ENCODE peak calls at places on chromosome 7, in six cellular contexts. E, H, A, S, B and F are unnamed samples. For H3K4me1, the result is how much of the 10 kb centered on the place peaks cover.

GRCh38 chr7:76071316-76072242 is 23.7 kb downstream of the MDH2 start:
- DNase-seq in B (no peak), H (no peak), S (peak), E (no peak), A (no peak), F (no peak)

GRCh38 chr7:28793383-28793782 is 164.7 kb downstream of the TRIL start:
- DNase-seq in B (no peak), H (no peak), A (no peak), S (no peak), E (no peak), F (no peak)

GRCh38 chr7:2495402-2496309 is 19.5 kb upstream of the GRIFIN start:
- DNase-seq in S (no peak), B (no peak), H (no peak), E (no peak), A (peak), F (peak)

GRCh38 chr7:41880107-41880506 is 177.2 kb upstream of the INHBA start:
- DNase-seq in A (no peak), E (no peak), H (peak), B (no peak), S (peak), F (no peak)

GRCh38 chr7:14836571-14837189 is 65.9 kb downstream of the DGKB start:
- DNase-seq in S (peak), H (peak), E (no peak), A (no peak), B (no peak), F (peak)

GRCh38 chr7:50781371-50781770 is 1.3 kb downstream of the GRB10 start:
- DNase-seq in E (no peak), B (no peak), A (peak), H (no peak), S (no peak), F (no peak)

GRCh38 chr7:36600869-36601530 is 123.3 kb downstream of the AOAH start:
- DNase-seq in H (no peak), E (no peak), A (no peak), S (peak), B (no peak), F (no peak)

GRCh38 chr7:137873524-137873923 is 26.8 kb upstream of the DGKI start:
- DNase-seq in B (no peak), S (peak), H (peak), A (no peak), E (no peak), F (no peak)

GRCh38 chr7:157785486-157786186 is 448.8 kb downstream of the DNAJB6 start:
- DNase-seq in B (no peak), E (no peak), S (no peak), A (no peak), H (no peak), F (no peak)

GRCh38 chr7:17929647-17930395 is 10.5 kb downstream of the SNX13 start:
- DNase-seq in H (no peak), E (no peak), A (no peak), S (no peak), B (no peak), F (no peak)

GRCh38 chr7:43693687-43694398 is 35.5 kb downstream of the COA1 start:
- DNase-seq in S (peak), H (no peak), A (no peak), E (no peak), B (no peak), F (no peak)

GRCh38 chr7:46982928-46983327 is 599.0 kb downstream of the TNS3 start:
- DNase-seq in S (no peak), H (no peak), E (no peak), A (no peak), B (no peak), F (no peak)

GRCh38 chr7:4667776-4668509 is 14.2 kb upstream of the FOXK1 start:
- DNase-seq in S (peak), B (no peak), A (no peak), H (peak), E (no peak), F (no peak)

GRCh38 chr7:7148799-7149481 is 33.4 kb upstream of the C1GALT1 start:
- DNase-seq in H (peak), A (no peak), E (no peak), S (peak), B (no peak), F (no peak)

GRCh38 chr7:151206914-151207313 is 3.4 kb downstream of the H2BK1 start:
- DNase-seq in A (no peak), S (no peak), B (no peak), E (no peak), H (no peak), F (no peak)

GRCh38 chr7:35430547-35431153 is 176.8 kb upstream of the TBX20 start:
- DNase-seq in A (peak), B (no peak), E (no peak), H (no peak), S (peak), F (peak)

GRCh38 chr7:155216475-155217272 is 81.0 kb upstream of the INSIG1 start:
- DNase-seq in S (no peak), E (no peak), A (peak), B (no peak), H (no peak), F (no peak)

GRCh38 chr7:132865766-132866531 is 215.9 kb downstream of the CHCHD3 start:
- DNase-seq in A (no peak), B (no peak), E (no peak), H (peak), S (peak), F (no peak)

GRCh38 chr7:134056816-134057215 is 70.3 kb upstream of the LRGUK start:
- DNase-seq in S (no peak), E (no peak), H (no peak), A (no peak), B (no peak), F (no peak)

GRCh38 chr7:35762781-35763180 is 38.1 kb upstream of the SEPTIN7 start:
- DNase-seq in B (no peak), E (no peak), S (peak), H (no peak), A (no peak), F (no peak)

GRCh38 chr7:100546129-100546867 is 7.3 kb downstream of the AGFG2 start:
- DNase-seq in H (no peak), S (no peak), A (no peak), B (no peak), E (no peak), F (no peak)

GRCh38 chr7:105426606-105427146 is 38.0 kb upstream of the SRPK2 start:
- DNase-seq in A (no peak), E (no peak), S (no peak), B (no peak), H (no peak), F (no peak)
- H3K4me1 ChIP-seq in A (under half), E (under half), S (under half), B (under half), H (under half), F (under half)

GRCh38 chr7:112421666-112422486 is 28.4 kb upstream of the IFRD1 start:
- DNase-seq in S (peak), H (no peak), E (peak), A (no peak), B (no peak), F (peak)
- H3K4me1 ChIP-seq in S (under half), H (under half), E (under half), A (under half), B (under half), F (under half)

GRCh38 chr7:106223156-106223555 is 61.6 kb downstream of the NAMPT start:
- DNase-seq in A (no peak), H (no peak), E (no peak), B (no peak), S (no peak), F (peak)

GRCh38 chr7:106218546-106218945 is 66.2 kb downstream of the NAMPT start:
- DNase-seq in S (peak), E (no peak), A (no peak), H (no peak), B (no peak), F (no peak)

GRCh38 chr7:106222545-106222944 is 62.2 kb downstream of the NAMPT start:
- DNase-seq in B (no peak), H (no peak), E (no peak), S (no peak), A (no peak), F (no peak)

GRCh38 chr7:106219170-106219569 is 65.6 kb downstream of the NAMPT start:
- DNase-seq in H (no peak), A (no peak), B (no peak), E (no peak), S (peak), F (no peak)

DNA sequence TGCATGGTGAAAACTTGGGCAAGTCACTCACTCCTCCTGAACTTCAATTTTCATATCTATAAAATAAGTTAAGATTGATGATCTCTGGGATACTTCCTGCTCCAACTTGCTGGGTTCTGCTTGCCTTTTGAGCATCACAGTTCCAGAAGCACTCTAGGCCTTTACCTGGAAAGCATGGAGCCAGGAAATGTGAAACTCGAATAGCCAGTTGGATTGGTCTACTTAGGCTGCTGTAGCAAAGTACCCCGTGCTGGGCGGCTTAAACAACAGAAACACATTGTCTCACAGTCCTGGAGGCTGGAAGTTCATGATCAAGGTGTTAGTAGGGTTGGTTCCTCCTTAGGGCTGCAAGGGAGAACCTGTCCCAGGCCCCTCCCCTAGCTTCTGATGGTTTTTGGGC is 64.5 kb downstream of the NAMPT start:
- DNase-seq in E (no peak), H (no peak), A (no peak), B (no peak), S (no peak), F (no peak)
- H3K4me1 ChIP-seq in E (under half), H (under half), A (under half), B (under half), S (under half), F (under half)

DNA sequence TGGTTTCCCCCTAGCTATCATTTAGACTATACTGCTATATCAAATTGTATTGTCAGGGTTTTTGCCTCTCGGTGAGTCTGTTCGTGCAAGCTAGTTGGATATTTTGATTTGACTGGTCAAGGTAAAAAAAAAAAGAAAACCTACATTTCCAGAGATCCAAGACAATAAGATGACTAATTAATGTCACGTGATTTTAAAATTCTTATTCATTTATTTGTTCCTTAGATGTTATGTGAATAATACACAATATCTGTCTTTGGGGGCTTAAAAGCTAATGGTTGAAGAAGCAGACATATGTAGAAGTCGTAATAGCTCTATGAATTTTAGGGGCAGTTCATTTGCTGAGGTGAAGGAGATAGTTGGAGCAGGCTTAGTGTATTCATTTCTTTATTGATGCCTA is 191.1 kb downstream of the KCND2 start:
- DNase-seq in S (no peak), H (no peak), E (no peak), B (no peak), A (no peak), F (no peak)
- H3K4me1 ChIP-seq in S (under half), H (under half), E (under half), B (under half), A (under half), F (under half)

GRCh38 chr7:116800594-116800993 is 61.8 kb upstream of the CAPZA2 start:
- DNase-seq in E (no peak), B (no peak), S (no peak), A (no peak), H (no peak), F (no peak)
- H3K4me1 ChIP-seq in E (under half), B (under half), S (under half), A (under half), H (under half), F (under half)

DNA sequence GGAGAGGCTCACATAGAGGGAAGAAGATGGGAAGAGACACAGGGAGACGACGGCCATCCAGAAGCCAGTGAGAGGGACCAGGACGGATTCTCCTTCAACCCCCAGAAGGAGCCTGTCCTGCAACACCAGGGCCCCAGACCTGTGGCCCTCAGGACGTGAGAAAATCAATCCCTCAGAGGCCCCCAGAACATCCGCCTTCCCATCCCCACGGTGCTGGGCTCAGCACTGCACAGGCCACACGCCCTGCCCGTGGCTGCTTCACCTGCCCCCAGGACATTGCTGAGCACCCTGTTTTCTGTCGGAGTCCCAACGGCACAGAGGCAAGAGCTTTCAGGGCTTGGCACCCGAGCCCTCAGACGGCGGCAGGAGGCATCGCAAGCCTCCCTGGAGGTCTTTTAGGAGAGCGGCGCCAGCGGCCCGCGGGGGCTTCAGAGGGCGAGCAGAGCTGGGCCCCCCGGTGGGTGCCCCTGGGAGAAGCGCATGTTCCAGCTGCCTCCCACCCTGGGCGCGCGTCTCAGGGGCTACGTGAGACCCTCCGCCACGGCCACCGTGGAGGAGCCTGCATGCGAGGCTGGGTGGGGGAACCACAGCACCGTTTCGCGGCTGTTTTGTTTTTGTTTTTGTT is 42.8 kb downstream of the PDGFA start:
- DNase-seq in B (peak), S (no peak), E (no peak), H (no peak), A (no peak), F (no peak)
- H3K4me1 ChIP-seq in B (under half), S (under half), E (under half), H (under half), A (under half), F (under half)

DNA sequence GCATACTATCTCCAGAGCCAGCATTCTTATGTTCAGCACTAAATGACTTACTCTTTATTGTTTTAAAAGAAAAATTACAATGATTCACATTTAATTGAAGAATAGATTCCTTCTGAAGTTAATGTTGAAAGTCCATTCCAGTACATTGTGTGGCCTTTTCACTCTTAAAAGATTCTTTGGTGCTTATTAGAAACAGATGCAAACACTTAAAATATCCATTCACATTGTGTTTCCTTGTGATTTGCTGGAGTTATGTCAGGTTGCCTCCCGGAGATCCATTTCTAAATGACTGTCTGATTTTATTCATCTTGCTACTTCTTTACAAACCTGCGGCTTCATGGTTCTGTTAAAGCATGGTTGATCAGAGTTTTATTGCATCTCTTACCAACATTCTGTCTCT is 152.8 kb downstream of the FOXP2 start:
- DNase-seq in H (peak), E (no peak), A (no peak), B (no peak), S (no peak), F (no peak)
- H3K4me1 ChIP-seq in H (under half), E (under half), A (under half), B (under half), S (under half), F (under half)

DNA sequence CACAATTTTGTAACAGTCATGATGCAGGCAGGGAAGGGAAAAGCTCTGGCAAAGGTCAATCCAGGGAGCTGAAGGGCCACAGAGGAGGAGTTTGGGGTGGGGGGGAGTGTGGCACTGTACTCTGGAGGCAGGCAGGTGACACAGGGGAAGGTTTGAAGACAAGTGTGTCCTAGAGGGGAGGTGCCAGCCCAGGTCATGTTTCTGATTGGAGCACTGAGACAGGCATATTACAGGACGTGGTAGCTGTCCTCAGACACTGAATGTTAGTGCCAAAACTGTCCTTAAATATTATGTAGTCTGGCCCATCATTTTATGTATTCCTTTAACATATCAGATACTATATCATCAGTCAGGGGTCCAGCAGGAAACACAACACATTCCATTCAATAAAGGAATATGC is 75.6 kb upstream of the LRRC4 start:
- DNase-seq in H (no peak), B (no peak), E (no peak), S (no peak), A (no peak), F (no peak)
- H3K4me1 ChIP-seq in H (under half), B (under half), E (under half), S (under half), A (under half), F (under half)

GRCh38 chr7:116582164-116582732 is 57.4 kb downstream of the CAV1 start:
- DNase-seq in A (no peak), E (no peak), B (no peak), S (peak), H (peak), F (no peak)
- H3K4me1 ChIP-seq in A (under half), E (under half), B (under half), S (under half), H (under half), F (under half)

GRCh38 chr7:22550514-22551010 is 50.6 kb upstream of the STEAP1B start:
- DNase-seq in A (no peak), H (no peak), S (no peak), E (no peak), B (no peak), F (no peak)
- H3K4me1 ChIP-seq in A (under half), H (under half), S (under half), E (under half), B (under half), F (under half)